ENCODE peak calls at places on chromosomes 5 and 9, in eight cellular contexts. One of them, this sample, is unnamed.

GRCh38 chr5:137672001-137672400 is 63.9 kb downstream of the KLHL3 start:
- DNase-seq in EH: no peak
- DNase-seq in AG04450: no peak
- DNase-seq in upper lobe of right lung: no peak
- DNase-seq in fibroblast of lung: no peak
- DNase-seq in progenitor cell of endocrine pancreas: no peak
- DNase-seq in uterus: no peak
- DNase-seq in lung microvascular endothelial cell: no peak
- DNase-seq in this sample: no peak

GRCh38 chr5:54177058-54177457 is 133.3 kb downstream of the ARL15 start:
- DNase-seq in fibroblast of lung: no peak
- DNase-seq in upper lobe of right lung: no peak
- DNase-seq in lung microvascular endothelial cell: no peak
- DNase-seq in uterus: no peak
- DNase-seq in AG04450: no peak
- DNase-seq in EH: no peak
- DNase-seq in progenitor cell of endocrine pancreas: no peak
- DNase-seq in this sample: no peak

GRCh38 chr9:122113574-122113973 is 20.5 kb upstream of the TTLL11 start:
- DNase-seq in uterus: no peak
- DNase-seq in fibroblast of lung: no peak
- DNase-seq in upper lobe of right lung: no peak
- DNase-seq in AG04450: no peak
- DNase-seq in lung microvascular endothelial cell: no peak
- DNase-seq in EH: no peak
- DNase-seq in progenitor cell of endocrine pancreas: no peak
- DNase-seq in this sample: no peak

GRCh38 chr9:127122176-127123151 is at the start of gene ANGPTL2:
- DNase-seq in EH: peak; percentile 96
- DNase-seq in upper lobe of right lung: peak; percentile 88
- DNase-seq in uterus: peak; percentile 97
- DNase-seq in fibroblast of lung: peak; percentile 94
- DNase-seq in AG04450: peak; percentile 94
- DNase-seq in progenitor cell of endocrine pancreas: peak; percentile 56
- DNase-seq in lung microvascular endothelial cell: peak; percentile 89
- DNase-seq in this sample: peak; percentile 82

GRCh38 chr9:113568481-113569321 is 105.2 kb downstream of the RGS3 start:
- DNase-seq in upper lobe of right lung: no peak
- DNase-seq in EH: no peak
- DNase-seq in uterus: no peak
- DNase-seq in lung microvascular endothelial cell: no peak
- DNase-seq in fibroblast of lung: no peak
- DNase-seq in progenitor cell of endocrine pancreas: no peak
- DNase-seq in AG04450: no peak
- DNase-seq in this sample: no peak

GRCh38 chr5:59099270-59099994 is 516.6 kb downstream of the RAB3C start:
- DNase-seq in EH: peak; percentile 61
- DNase-seq in uterus: no peak
- DNase-seq in fibroblast of lung: peak; percentile 88
- DNase-seq in upper lobe of right lung: no peak
- DNase-seq in AG04450: peak; percentile 50
- DNase-seq in progenitor cell of endocrine pancreas: no peak
- DNase-seq in lung microvascular endothelial cell: peak; percentile 84
- DNase-seq in this sample: no peak

GRCh38 chr9:112249277-112249676 is 74.2 kb upstream of the SUSD1 start:
- DNase-seq in uterus: no peak
- DNase-seq in progenitor cell of endocrine pancreas: no peak
- DNase-seq in AG04450: no peak
- DNase-seq in fibroblast of lung: peak; percentile 33
- DNase-seq in upper lobe of right lung: no peak
- DNase-seq in EH: peak; percentile 42
- DNase-seq in lung microvascular endothelial cell: peak; percentile 74
- DNase-seq in this sample: no peak

GRCh38 chr9:129897263-129897662 is 62.0 kb downstream of the USP20 start:
- DNase-seq in EH: no peak
- DNase-seq in uterus: no peak
- DNase-seq in progenitor cell of endocrine pancreas: no peak
- DNase-seq in lung microvascular endothelial cell: no peak
- DNase-seq in upper lobe of right lung: no peak
- DNase-seq in AG04450: no peak
- DNase-seq in fibroblast of lung: no peak
- DNase-seq in this sample: no peak

GRCh38 chr9:127814619-127815511 is 12.2 kb downstream of the FPGS start:
- DNase-seq in progenitor cell of endocrine pancreas: no peak
- DNase-seq in AG04450: no peak
- DNase-seq in uterus: no peak
- DNase-seq in EH: no peak
- DNase-seq in upper lobe of right lung: no peak
- DNase-seq in lung microvascular endothelial cell: no peak
- DNase-seq in fibroblast of lung: no peak
- DNase-seq in this sample: no peak